ENCODE peak calls at places on chromosomes 16 and 17, in ten cellular contexts. C, W, R, Q, Y, F, E, M, O and N are unnamed samples.

GRCh38 chr16:9541723-9542122 is 450.3 kb downstream of the HAPSTR1 start:
- DNase-seq in C (no peak), W (no peak), R (no peak), Q (no peak), Y (no peak), F (no peak), E (no peak), M (no peak), O (no peak), N (no peak)

GRCh38 chr17:41967141-41967920 is 736 bp downstream of the CNP start:
- DNase-seq in C (no peak), W (peak; percentile 19), R (peak; percentile 57), Q (peak; percentile 66), Y (no peak), F (no peak), E (peak; percentile 83), M (peak; percentile 31), O (no peak), N (peak; percentile 27)

GRCh38 chr16:27430512-27430911 is 28.5 kb downstream of the IL21R start:
- DNase-seq in C (no peak), W (no peak), R (no peak), Q (no peak), Y (no peak), F (no peak), E (no peak), M (no peak), O (no peak), N (no peak)

GRCh38 chr17:46742539-46743270 is 75.8 kb downstream of the WNT3 start:
- DNase-seq in C (no peak), W (no peak), R (no peak), Q (peak; percentile 44), Y (no peak), F (no peak), E (peak; percentile 4), M (peak; percentile 62), O (peak; percentile 94), N (peak; percentile 95)

GRCh38 chr17:66406701-66407644 is 104.6 kb downstream of the PRKCA start:
- DNase-seq in C (no peak), W (no peak), R (no peak), Q (no peak), Y (no peak), F (no peak), E (no peak), M (no peak), O (no peak), N (no peak)

GRCh38 chr16:10262377-10263132 is 80.3 kb upstream of the GRIN2A start:
- DNase-seq in C (no peak), W (no peak), R (no peak), Q (no peak), Y (no peak), F (no peak), E (no peak), M (no peak), O (no peak), N (no peak)

GRCh38 chr16:23952128-23953041 is 116.6 kb downstream of the PRKCB start:
- DNase-seq in C (no peak), W (no peak), R (no peak), Q (peak; percentile 67), Y (no peak), F (no peak), E (peak; percentile 85), M (peak; percentile 16), O (no peak), N (no peak)

GRCh38 chr16:1202274-1202673 is 22.8 kb downstream of the TPSG1 start:
- DNase-seq in C (no peak), W (no peak), R (no peak), Q (no peak), Y (no peak), F (no peak), E (no peak), M (no peak), O (no peak), N (no peak)

GRCh38 chr16:2054543-2055245 is 6.9 kb downstream of the TSC2 start:
- DNase-seq in C (no peak), W (no peak), R (no peak), Q (no peak), Y (no peak), F (no peak), E (no peak), M (no peak), O (no peak), N (no peak)